ENCODE peak calls at places on chromosomes 1 and 21, in eight cellular contexts. A, W, M, N, Y, E, I and D are unnamed samples.
A peak's percentile ranks its signal among the peaks of the same experiment; 100 is the strongest.

GRCh38 chr1:107534632-107535031 is 393.8 kb downstream of the NTNG1 start:
- DNase-seq in A (no peak), N (no peak), E (no peak), Y (no peak), I (no peak), M (no peak), W (no peak), D (no peak)

GRCh38 chr1:179814513-179814838 is 63.1 kb downstream of the TOR1AIP2 start:
- DNase-seq in W (peak; percentile 87), E (no peak), N (no peak), M (no peak), Y (no peak), I (no peak), A (no peak), D (no peak)

GRCh38 chr1:66231162-66232077 is 302.5 kb upstream of the SGIP1 start:
- DNase-seq in A (peak; percentile 27), I (no peak), N (no peak), Y (peak; percentile 40), M (peak; percentile 55), E (peak; percentile 52), W (peak; percentile 84), D (no peak)

GRCh38 chr1:161229896-161230295 is 4.0 kb downstream of the TOMM40L start:
- DNase-seq in I (no peak), W (no peak), Y (no peak), A (no peak), M (no peak), N (no peak), E (no peak), D (no peak)

GRCh38 chr1:212237651-212238050 is 47.6 kb upstream of the PPP2R5A start:
- DNase-seq in N (no peak), I (no peak), A (no peak), W (peak; percentile 47), Y (no peak), M (peak; percentile 86), E (no peak), D (peak; percentile 23)

GRCh38 chr1:94332952-94333351 is 85.2 kb upstream of the ABCD3 start:
- DNase-seq in I (no peak), Y (peak; percentile 30), E (peak; percentile 72), M (peak; percentile 57), N (no peak), W (peak; percentile 76), A (peak; percentile 28), D (no peak)

GRCh38 chr1:232508161-232508661 is 121.7 kb downstream of the SIPA1L2 start:
- DNase-seq in M (no peak), Y (no peak), I (no peak), W (no peak), E (no peak), N (no peak), A (no peak), D (no peak)

GRCh38 chr21:31682625-31683024 is 23.1 kb downstream of the SOD1 start:
- DNase-seq in A (no peak), M (no peak), W (no peak), E (peak; percentile 52), I (no peak), N (no peak), Y (no peak), D (no peak)

GRCh38 chr1:43603004-43603403 is 46.9 kb upstream of the KDM4A start:
- DNase-seq in I (no peak), E (no peak), N (no peak), M (peak; percentile 81), A (no peak), Y (no peak), W (no peak), D (peak; percentile 32)
- H2AFZ ChIP-seq in I (no peak overlapping the region), E (no peak overlapping the region), N (no peak overlapping the region), M (no peak overlapping the region), A (no peak overlapping the region), Y (no peak overlapping the region), W (no peak overlapping the region), D (no peak overlapping the region)

GRCh38 chr1:234395297-234395696 is 22.0 kb downstream of the COA6 start:
- DNase-seq in E (no peak), A (no peak), N (no peak), I (no peak), M (no peak), Y (no peak), W (no peak), D (no peak)
- H3K36me3 ChIP-seq in E (peaks cover 7% of the 10 kb centered on the region), A (no peaks in the 10 kb centered on the region), N (peaks cover 7% of the 10 kb centered on the region), I (peaks cover 12% of the 10 kb centered on the region), M (peaks cover 4% of the 10 kb centered on the region), Y (no peaks in the 10 kb centered on the region), W (peaks cover 6% of the 10 kb centered on the region), D (peaks cover 9% of the 10 kb centered on the region)

GRCh38 chr1:51990478-51990965 is at the start of gene RAB3B:
- DNase-seq in M (peak; percentile 53), W (peak; percentile 82), E (peak; percentile 64), A (peak; percentile 64), N (peak; percentile 80), Y (peak; percentile 71), I (peak; percentile 92), D (peak; percentile 13)
- H2AFZ ChIP-seq in M (peak within 1 kb of the TSS; percentile 85), W (peak within 1 kb of the TSS; percentile 84), E (peak within 1 kb of the TSS; percentile 87), A (no peak within 1 kb of the TSS), N (peak within 1 kb of the TSS; percentile 97), Y (peak within 1 kb of the TSS; percentile 71), I (peak within 1 kb of the TSS; percentile 75), D (peak within 1 kb of the TSS; percentile 42)

DNA sequence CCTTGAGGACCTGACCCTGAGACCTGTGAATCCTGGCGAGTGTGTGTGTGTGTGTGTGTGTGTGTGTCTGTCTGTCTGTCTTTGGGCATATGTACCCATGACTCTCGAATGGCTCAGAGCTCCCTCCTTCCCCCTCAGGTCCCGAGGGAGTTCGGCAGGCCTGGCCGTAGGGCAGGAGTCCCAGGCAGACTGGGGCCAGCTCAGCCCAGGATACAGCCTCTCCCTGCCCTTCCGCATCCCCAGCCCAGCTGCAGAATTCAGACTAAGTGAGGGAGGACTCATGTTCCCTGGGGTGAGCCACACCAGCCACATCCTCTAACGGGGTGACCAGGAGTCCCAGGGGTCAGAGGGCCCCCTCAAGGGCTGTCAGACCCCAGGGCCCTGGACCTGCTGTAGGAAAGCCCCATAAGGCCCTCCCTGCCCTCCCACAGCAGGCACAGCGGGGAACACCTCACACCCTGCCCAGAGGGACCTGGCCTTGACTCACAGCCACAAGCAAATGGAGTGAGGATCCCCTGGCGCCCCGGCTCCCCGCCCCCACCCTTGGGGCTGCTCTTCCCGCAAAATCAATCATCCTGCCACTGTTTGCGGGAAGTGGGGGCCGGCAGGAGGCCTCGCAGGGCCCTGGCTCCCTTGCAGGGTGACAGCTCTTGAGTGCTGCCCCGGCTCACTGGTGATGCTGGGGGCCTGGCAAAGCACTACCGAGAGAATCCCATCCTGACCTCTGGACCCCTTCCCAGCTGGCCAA is 101.7 kb upstream of the CASZ1 start:
- DNase-seq in A (peak; percentile 12), M (peak; percentile 58), Y (no peak), W (peak; percentile 63), I (no peak), N (no peak), E (no peak), D (no peak)
- H3K36me3 ChIP-seq in A (no peaks in the 10 kb centered on the region), M (no peaks in the 10 kb centered on the region), Y (no peaks in the 10 kb centered on the region), W (no peaks in the 10 kb centered on the region), I (no peaks in the 10 kb centered on the region), N (no peaks in the 10 kb centered on the region), E (no peaks in the 10 kb centered on the region), D (no peaks in the 10 kb centered on the region)

DNA sequence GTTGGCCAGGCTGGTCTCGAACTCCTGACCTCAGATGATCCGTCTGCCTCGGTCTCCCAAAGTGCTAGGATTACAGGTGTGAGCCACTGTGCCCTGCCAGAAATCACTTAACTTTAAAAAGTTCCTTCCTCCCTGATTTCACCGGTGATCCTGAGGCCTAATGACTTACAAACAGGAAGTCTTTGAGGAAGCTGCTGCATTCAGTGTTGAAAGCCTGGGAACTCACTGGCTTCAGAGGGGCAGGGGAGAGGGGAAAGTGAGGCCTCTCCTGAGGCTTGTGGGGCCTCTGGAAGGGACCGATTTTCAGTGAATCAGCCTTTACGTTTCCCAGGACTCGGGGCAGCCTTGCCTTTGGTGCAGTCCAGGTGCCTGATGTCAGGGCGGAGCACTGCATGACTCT is 30.2 kb upstream of the ARHGEF10L start:
- DNase-seq in E (no peak), M (no peak), N (no peak), Y (no peak), A (no peak), I (no peak), W (no peak), D (no peak)
- H2AFZ ChIP-seq in E (peak overlapping the region; percentile 41), M (no peak overlapping the region), N (peak overlapping the region; percentile 72), Y (no peak overlapping the region), A (no peak overlapping the region), I (no peak overlapping the region), W (no peak overlapping the region), D (no peak overlapping the region)

DNA sequence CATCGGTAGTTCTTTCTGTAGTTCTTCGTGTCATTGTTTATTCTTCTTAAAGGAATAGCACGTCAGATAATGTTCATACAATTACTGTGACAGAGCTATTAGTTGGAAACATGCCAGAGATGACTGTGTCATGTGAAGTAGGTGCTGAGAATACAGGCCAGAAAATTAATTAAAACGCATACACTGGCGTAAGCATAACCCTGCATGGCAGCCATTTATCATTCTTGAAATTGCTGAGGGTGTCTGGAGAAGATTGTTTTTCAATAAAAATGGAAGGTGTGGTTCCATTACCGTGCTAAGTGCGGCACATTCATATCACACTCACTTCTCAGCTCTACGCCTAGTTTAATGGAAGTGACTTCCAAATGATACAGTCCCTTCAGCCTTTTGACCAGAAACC is 7.8 kb downstream of the ETS2 start:
- DNase-seq in M (no peak), E (no peak), N (no peak), Y (no peak), W (no peak), A (no peak), I (no peak), D (no peak)
- H3K36me3 ChIP-seq in M (peaks cover 45% of the 10 kb centered on the region), E (peaks cover 70% of the 10 kb centered on the region), N (peaks cover 28% of the 10 kb centered on the region), Y (peaks cover 59% of the 10 kb centered on the region), W (peaks cover 32% of the 10 kb centered on the region), A (peaks cover 25% of the 10 kb centered on the region), I (peaks cover 93% of the 10 kb centered on the region), D (peaks cover 73% of the 10 kb centered on the region)

GRCh38 chr1:93215322-93215721 is 34.8 kb downstream of the CCDC18 start:
- DNase-seq in Y (no peak), E (no peak), N (no peak), W (no peak), I (no peak), A (no peak), M (no peak), D (no peak)

GRCh38 chr1:93221913-93222312 is 41.4 kb downstream of the CCDC18 start:
- DNase-seq in A (peak; percentile 19), M (peak; percentile 74), N (no peak), W (no peak), E (peak; percentile 20), I (no peak), Y (no peak), D (no peak)

GRCh38 chr1:93222987-93223675 is 42.6 kb downstream of the CCDC18 start:
- DNase-seq in E (no peak), Y (peak; percentile 8), I (no peak), W (no peak), M (peak; percentile 35), A (no peak), N (no peak), D (no peak)

DNA sequence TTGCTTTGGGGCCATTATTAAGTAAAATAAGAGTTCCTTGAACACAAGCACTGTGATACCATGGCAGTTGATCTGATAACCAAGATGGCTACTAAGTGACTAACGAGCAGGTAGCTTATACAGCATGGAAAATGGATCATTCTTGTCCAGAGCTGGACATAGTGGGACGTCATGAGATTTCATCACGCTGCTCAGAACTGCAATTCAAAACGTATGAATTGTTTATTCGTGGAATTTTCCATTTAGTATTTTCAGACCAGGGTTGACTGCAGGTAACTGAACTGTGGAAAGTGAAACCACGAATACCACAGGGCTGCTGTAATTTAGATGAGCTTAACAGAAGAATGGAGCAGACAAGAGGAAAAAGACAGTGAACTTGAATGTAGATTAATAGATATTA is 38.9 kb downstream of the CCDC18 start:
- DNase-seq in I (no peak), W (no peak), Y (no peak), A (no peak), E (no peak), M (peak; percentile 14), N (no peak), D (no peak)
- H2AFZ ChIP-seq in I (no peak overlapping the region), W (no peak overlapping the region), Y (no peak overlapping the region), A (no peak overlapping the region), E (no peak overlapping the region), M (no peak overlapping the region), N (no peak overlapping the region), D (no peak overlapping the region)